ENCODE peak calls at places on chromosomes 1 and 21, in nine cellular contexts. One of them, this sample, is unnamed.

GRCh38 chr1:86435327-86435726 is 11.4 kb downstream of the CLCA2 start:
- DNase-seq in GM04504: no peak
- DNase-seq in amniotic epithelial cell: no peak
- DNase-seq in lung microvascular endothelial cell: no peak
- DNase-seq in stomach: no peak
- DNase-seq in left ventricle myocardium superior: no peak
- DNase-seq in Panc1: no peak
- DNase-seq in SK-N-SH: no peak
- DNase-seq in stimulated activated CD8-positive, alpha-beta memory T cell treated with anti-CD3 and anti-CD28 coated beads, Interleukin-4, amount 100 ng/mL, for 48 hours: no peak
- DNase-seq in this sample: no peak

GRCh38 chr1:243850368-243851128 is 505 bp upstream of the AKT3 start:
- DNase-seq in GM04504: peak; percentile 58
- DNase-seq in Panc1: no peak
- DNase-seq in amniotic epithelial cell: peak; percentile 67
- DNase-seq in stimulated activated CD8-positive, alpha-beta memory T cell treated with anti-CD3 and anti-CD28 coated beads, Interleukin-4, amount 100 ng/mL, for 48 hours: peak; percentile 83
- DNase-seq in SK-N-SH: peak; percentile 91
- DNase-seq in left ventricle myocardium superior: peak; percentile 87
- DNase-seq in stomach: peak; percentile 61
- DNase-seq in lung microvascular endothelial cell: peak; percentile 84
- DNase-seq in this sample: peak; percentile 71

GRCh38 chr1:213570487-213570886 is 417.3 kb upstream of the PROX1 start:
- DNase-seq in SK-N-SH: no peak
- DNase-seq in stimulated activated CD8-positive, alpha-beta memory T cell treated with anti-CD3 and anti-CD28 coated beads, Interleukin-4, amount 100 ng/mL, for 48 hours: no peak
- DNase-seq in stomach: no peak
- DNase-seq in GM04504: no peak
- DNase-seq in lung microvascular endothelial cell: no peak
- DNase-seq in Panc1: no peak
- DNase-seq in amniotic epithelial cell: no peak
- DNase-seq in left ventricle myocardium superior: no peak
- DNase-seq in this sample: no peak

GRCh38 chr1:116418091-116418830 is 45.2 kb downstream of the ATP1A1 start:
- DNase-seq in left ventricle myocardium superior: peak; percentile 91
- DNase-seq in Panc1: peak; percentile 10
- DNase-seq in lung microvascular endothelial cell: peak; percentile 71
- DNase-seq in GM04504: peak; percentile 50
- DNase-seq in SK-N-SH: peak; percentile 89
- DNase-seq in stimulated activated CD8-positive, alpha-beta memory T cell treated with anti-CD3 and anti-CD28 coated beads, Interleukin-4, amount 100 ng/mL, for 48 hours: peak; percentile 91
- DNase-seq in stomach: peak; percentile 85
- DNase-seq in amniotic epithelial cell: peak; percentile 72
- DNase-seq in this sample: peak; percentile 69

GRCh38 chr1:70497152-70497551 is 86.1 kb downstream of the CTH start:
- DNase-seq in Panc1: no peak
- DNase-seq in stimulated activated CD8-positive, alpha-beta memory T cell treated with anti-CD3 and anti-CD28 coated beads, Interleukin-4, amount 100 ng/mL, for 48 hours: no peak
- DNase-seq in left ventricle myocardium superior: no peak
- DNase-seq in GM04504: no peak
- DNase-seq in SK-N-SH: no peak
- DNase-seq in stomach: no peak
- DNase-seq in amniotic epithelial cell: no peak
- DNase-seq in lung microvascular endothelial cell: no peak
- DNase-seq in this sample: no peak

GRCh38 chr1:119288751-119289150 is 79.8 kb upstream of the HAO2 start:
- DNase-seq in amniotic epithelial cell: peak; percentile 76
- DNase-seq in GM04504: no peak
- DNase-seq in stomach: no peak
- DNase-seq in SK-N-SH: no peak
- DNase-seq in left ventricle myocardium superior: no peak
- DNase-seq in lung microvascular endothelial cell: no peak
- DNase-seq in stimulated activated CD8-positive, alpha-beta memory T cell treated with anti-CD3 and anti-CD28 coated beads, Interleukin-4, amount 100 ng/mL, for 48 hours: no peak
- DNase-seq in Panc1: no peak
- DNase-seq in this sample: no peak

GRCh38 chr1:154256666-154257065 is 15.8 kb upstream of the HAX1 start:
- DNase-seq in GM04504: no peak
- DNase-seq in lung microvascular endothelial cell: no peak
- DNase-seq in stimulated activated CD8-positive, alpha-beta memory T cell treated with anti-CD3 and anti-CD28 coated beads, Interleukin-4, amount 100 ng/mL, for 48 hours: no peak
- DNase-seq in amniotic epithelial cell: no peak
- DNase-seq in SK-N-SH: no peak
- DNase-seq in left ventricle myocardium superior: no peak
- DNase-seq in Panc1: no peak
- DNase-seq in stomach: no peak
- DNase-seq in this sample: no peak

GRCh38 chr1:160211010-160211790 is 6.0 kb downstream of the PEA15 start:
- DNase-seq in amniotic epithelial cell: no peak
- DNase-seq in lung microvascular endothelial cell: no peak
- DNase-seq in Panc1: no peak
- DNase-seq in stimulated activated CD8-positive, alpha-beta memory T cell treated with anti-CD3 and anti-CD28 coated beads, Interleukin-4, amount 100 ng/mL, for 48 hours: peak; percentile 11
- DNase-seq in GM04504: no peak
- DNase-seq in left ventricle myocardium superior: no peak
- DNase-seq in SK-N-SH: peak; percentile 44
- DNase-seq in stomach: no peak
- DNase-seq in this sample: no peak

GRCh38 chr1:29279896-29280779 is 43.8 kb downstream of the PTPRU start:
- DNase-seq in stomach: no peak
- DNase-seq in Panc1: no peak
- DNase-seq in lung microvascular endothelial cell: no peak
- DNase-seq in GM04504: no peak
- DNase-seq in SK-N-SH: no peak
- DNase-seq in stimulated activated CD8-positive, alpha-beta memory T cell treated with anti-CD3 and anti-CD28 coated beads, Interleukin-4, amount 100 ng/mL, for 48 hours: no peak
- DNase-seq in left ventricle myocardium superior: no peak
- DNase-seq in amniotic epithelial cell: no peak
- DNase-seq in this sample: no peak

GRCh38 chr1:96080925-96081324 is 640.7 kb upstream of the PTBP2 start:
- DNase-seq in stomach: no peak
- DNase-seq in GM04504: no peak
- DNase-seq in Panc1: no peak
- DNase-seq in lung microvascular endothelial cell: no peak
- DNase-seq in amniotic epithelial cell: peak; percentile 22
- DNase-seq in stimulated activated CD8-positive, alpha-beta memory T cell treated with anti-CD3 and anti-CD28 coated beads, Interleukin-4, amount 100 ng/mL, for 48 hours: no peak
- DNase-seq in left ventricle myocardium superior: no peak
- DNase-seq in SK-N-SH: no peak
- DNase-seq in this sample: no peak

GRCh38 chr1:221667504-221667903 is 74.4 kb downstream of the DUSP10 start:
- DNase-seq in stimulated activated CD8-positive, alpha-beta memory T cell treated with anti-CD3 and anti-CD28 coated beads, Interleukin-4, amount 100 ng/mL, for 48 hours: no peak
- DNase-seq in amniotic epithelial cell: peak; percentile 93
- DNase-seq in stomach: no peak
- DNase-seq in Panc1: no peak
- DNase-seq in GM04504: no peak
- DNase-seq in lung microvascular endothelial cell: no peak
- DNase-seq in SK-N-SH: no peak
- DNase-seq in left ventricle myocardium superior: no peak
- DNase-seq in this sample: peak; percentile 10

GRCh38 chr21:44723177-44724131 is 12.1 kb upstream of the TSPEAR start:
- DNase-seq in left ventricle myocardium superior: no peak
- DNase-seq in lung microvascular endothelial cell: no peak
- DNase-seq in Panc1: no peak
- DNase-seq in SK-N-SH: no peak
- DNase-seq in amniotic epithelial cell: peak; percentile 7
- DNase-seq in stomach: no peak
- DNase-seq in GM04504: no peak
- DNase-seq in stimulated activated CD8-positive, alpha-beta memory T cell treated with anti-CD3 and anti-CD28 coated beads, Interleukin-4, amount 100 ng/mL, for 48 hours: no peak
- DNase-seq in this sample: no peak

GRCh38 chr1:152515454-152515823 is 1.2 kb downstream of the CRCT1 start:
- DNase-seq in left ventricle myocardium superior: no peak
- DNase-seq in SK-N-SH: peak; percentile 37
- DNase-seq in Panc1: no peak
- DNase-seq in lung microvascular endothelial cell: peak; percentile 6
- DNase-seq in amniotic epithelial cell: no peak
- DNase-seq in GM04504: no peak
- DNase-seq in stimulated activated CD8-positive, alpha-beta memory T cell treated with anti-CD3 and anti-CD28 coated beads, Interleukin-4, amount 100 ng/mL, for 48 hours: no peak
- DNase-seq in stomach: no peak
- DNase-seq in this sample: no peak

GRCh38 chr1:68481041-68481440 is 15.8 kb downstream of the DEPDC1 start:
- DNase-seq in SK-N-SH: no peak
- DNase-seq in amniotic epithelial cell: peak; percentile 23
- DNase-seq in stomach: no peak
- DNase-seq in left ventricle myocardium superior: no peak
- DNase-seq in Panc1: no peak
- DNase-seq in stimulated activated CD8-positive, alpha-beta memory T cell treated with anti-CD3 and anti-CD28 coated beads, Interleukin-4, amount 100 ng/mL, for 48 hours: no peak
- DNase-seq in GM04504: no peak
- DNase-seq in lung microvascular endothelial cell: no peak
- DNase-seq in this sample: no peak

GRCh38 chr1:156053770-156054499 is at the start of gene UBQLN4:
- DNase-seq in stimulated activated CD8-positive, alpha-beta memory T cell treated with anti-CD3 and anti-CD28 coated beads, Interleukin-4, amount 100 ng/mL, for 48 hours: peak; percentile 87
- DNase-seq in Panc1: no peak
- DNase-seq in lung microvascular endothelial cell: peak; percentile 94
- DNase-seq in left ventricle myocardium superior: peak; percentile 92
- DNase-seq in GM04504: peak; percentile 72
- DNase-seq in SK-N-SH: peak; percentile 94
- DNase-seq in stomach: peak; percentile 91
- DNase-seq in amniotic epithelial cell: peak; percentile 84
- DNase-seq in this sample: peak; percentile 58

GRCh38 chr1:202858789-202859414 is 30.0 kb downstream of the RABIF start:
- DNase-seq in lung microvascular endothelial cell: no peak
- DNase-seq in Panc1: no peak
- DNase-seq in stimulated activated CD8-positive, alpha-beta memory T cell treated with anti-CD3 and anti-CD28 coated beads, Interleukin-4, amount 100 ng/mL, for 48 hours: no peak
- DNase-seq in stomach: no peak
- DNase-seq in left ventricle myocardium superior: peak; percentile 79
- DNase-seq in amniotic epithelial cell: no peak
- DNase-seq in GM04504: no peak
- DNase-seq in SK-N-SH: no peak
- DNase-seq in this sample: no peak

GRCh38 chr1:29145739-29146437 is 22.2 kb upstream of the TMEM200B start:
- DNase-seq in left ventricle myocardium superior: no peak
- DNase-seq in lung microvascular endothelial cell: no peak
- DNase-seq in stimulated activated CD8-positive, alpha-beta memory T cell treated with anti-CD3 and anti-CD28 coated beads, Interleukin-4, amount 100 ng/mL, for 48 hours: no peak
- DNase-seq in SK-N-SH: no peak
- DNase-seq in amniotic epithelial cell: peak; percentile 97
- DNase-seq in stomach: peak; percentile 20
- DNase-seq in GM04504: peak; percentile 90
- DNase-seq in Panc1: no peak
- DNase-seq in this sample: peak; percentile 45

GRCh38 chr1:170581041-170581440 is 49.1 kb downstream of the GORAB start:
- DNase-seq in SK-N-SH: no peak
- DNase-seq in amniotic epithelial cell: no peak
- DNase-seq in lung microvascular endothelial cell: no peak
- DNase-seq in Panc1: no peak
- DNase-seq in GM04504: no peak
- DNase-seq in stimulated activated CD8-positive, alpha-beta memory T cell treated with anti-CD3 and anti-CD28 coated beads, Interleukin-4, amount 100 ng/mL, for 48 hours: no peak
- DNase-seq in left ventricle myocardium superior: peak; percentile 31
- DNase-seq in stomach: no peak
- DNase-seq in this sample: no peak

GRCh38 chr1:185636848-185637247 is 97.3 kb upstream of the HMCN1 start:
- DNase-seq in amniotic epithelial cell: no peak
- DNase-seq in GM04504: no peak
- DNase-seq in stimulated activated CD8-positive, alpha-beta memory T cell treated with anti-CD3 and anti-CD28 coated beads, Interleukin-4, amount 100 ng/mL, for 48 hours: peak; percentile 41
- DNase-seq in SK-N-SH: no peak
- DNase-seq in Panc1: no peak
- DNase-seq in lung microvascular endothelial cell: no peak
- DNase-seq in left ventricle myocardium superior: no peak
- DNase-seq in stomach: no peak
- DNase-seq in this sample: no peak

GRCh38 chr1:196209265-196209664 is 399.0 kb downstream of the KCNT2 start:
- DNase-seq in Panc1: no peak
- DNase-seq in lung microvascular endothelial cell: no peak
- DNase-seq in stomach: no peak
- DNase-seq in GM04504: no peak
- DNase-seq in SK-N-SH: no peak
- DNase-seq in left ventricle myocardium superior: no peak
- DNase-seq in amniotic epithelial cell: no peak
- DNase-seq in stimulated activated CD8-positive, alpha-beta memory T cell treated with anti-CD3 and anti-CD28 coated beads, Interleukin-4, amount 100 ng/mL, for 48 hours: no peak
- DNase-seq in this sample: no peak

GRCh38 chr21:16573581-16573980 is 843.8 kb downstream of the USP25 start:
- DNase-seq in stimulated activated CD8-positive, alpha-beta memory T cell treated with anti-CD3 and anti-CD28 coated beads, Interleukin-4, amount 100 ng/mL, for 48 hours: no peak
- DNase-seq in SK-N-SH: no peak
- DNase-seq in stomach: no peak
- DNase-seq in Panc1: no peak
- DNase-seq in GM04504: no peak
- DNase-seq in amniotic epithelial cell: peak; percentile 62
- DNase-seq in left ventricle myocardium superior: no peak
- DNase-seq in lung microvascular endothelial cell: peak; percentile 24
- DNase-seq in this sample: no peak

GRCh38 chr1:188782220-188782841 is 1695.3 kb downstream of the BRINP3 start:
- DNase-seq in SK-N-SH: peak; percentile 42
- DNase-seq in GM04504: no peak
- DNase-seq in lung microvascular endothelial cell: peak; percentile 46
- DNase-seq in left ventricle myocardium superior: no peak
- DNase-seq in stimulated activated CD8-positive, alpha-beta memory T cell treated with anti-CD3 and anti-CD28 coated beads, Interleukin-4, amount 100 ng/mL, for 48 hours: no peak
- DNase-seq in stomach: no peak
- DNase-seq in Panc1: peak; percentile 12
- DNase-seq in amniotic epithelial cell: peak; percentile 66
- DNase-seq in this sample: peak; percentile 46

GRCh38 chr1:226287587-226287986 is 21.4 kb downstream of the LIN9 start:
- DNase-seq in left ventricle myocardium superior: no peak
- DNase-seq in lung microvascular endothelial cell: no peak
- DNase-seq in Panc1: no peak
- DNase-seq in stimulated activated CD8-positive, alpha-beta memory T cell treated with anti-CD3 and anti-CD28 coated beads, Interleukin-4, amount 100 ng/mL, for 48 hours: no peak
- DNase-seq in SK-N-SH: no peak
- DNase-seq in stomach: no peak
- DNase-seq in GM04504: no peak
- DNase-seq in amniotic epithelial cell: peak; percentile 18
- DNase-seq in this sample: no peak

GRCh38 chr1:1787206-1787605 is 8.9 kb upstream of the NADK start:
- DNase-seq in stimulated activated CD8-positive, alpha-beta memory T cell treated with anti-CD3 and anti-CD28 coated beads, Interleukin-4, amount 100 ng/mL, for 48 hours: no peak
- DNase-seq in stomach: no peak
- DNase-seq in GM04504: no peak
- DNase-seq in left ventricle myocardium superior: no peak
- DNase-seq in lung microvascular endothelial cell: no peak
- DNase-seq in Panc1: no peak
- DNase-seq in SK-N-SH: no peak
- DNase-seq in amniotic epithelial cell: no peak
- DNase-seq in this sample: no peak

GRCh38 chr21:26366781-26367180 is 196.2 kb upstream of the APP start:
- DNase-seq in Panc1: no peak
- DNase-seq in SK-N-SH: no peak
- DNase-seq in lung microvascular endothelial cell: no peak
- DNase-seq in left ventricle myocardium superior: no peak
- DNase-seq in stomach: no peak
- DNase-seq in GM04504: peak; percentile 10
- DNase-seq in amniotic epithelial cell: no peak
- DNase-seq in stimulated activated CD8-positive, alpha-beta memory T cell treated with anti-CD3 and anti-CD28 coated beads, Interleukin-4, amount 100 ng/mL, for 48 hours: no peak
- DNase-seq in this sample: no peak

GRCh38 chr1:151158311-151158710 is 1.9 kb downstream of the TNFAIP8L2 start:
- DNase-seq in SK-N-SH: no peak
- DNase-seq in lung microvascular endothelial cell: no peak
- DNase-seq in left ventricle myocardium superior: no peak
- DNase-seq in stimulated activated CD8-positive, alpha-beta memory T cell treated with anti-CD3 and anti-CD28 coated beads, Interleukin-4, amount 100 ng/mL, for 48 hours: peak; percentile 79
- DNase-seq in GM04504: no peak
- DNase-seq in Panc1: no peak
- DNase-seq in amniotic epithelial cell: no peak
- DNase-seq in stomach: no peak
- DNase-seq in this sample: no peak

GRCh38 chr1:40637617-40638016 is 27.9 kb downstream of the RIMS3 start:
- DNase-seq in left ventricle myocardium superior: no peak
- DNase-seq in stomach: no peak
- DNase-seq in SK-N-SH: no peak
- DNase-seq in GM04504: no peak
- DNase-seq in amniotic epithelial cell: no peak
- DNase-seq in stimulated activated CD8-positive, alpha-beta memory T cell treated with anti-CD3 and anti-CD28 coated beads, Interleukin-4, amount 100 ng/mL, for 48 hours: no peak
- DNase-seq in Panc1: no peak
- DNase-seq in lung microvascular endothelial cell: no peak
- DNase-seq in this sample: no peak

GRCh38 chr1:231385118-231385748 is 36.9 kb downstream of the EGLN1 start:
- DNase-seq in stomach: no peak
- DNase-seq in amniotic epithelial cell: no peak
- DNase-seq in GM04504: no peak
- DNase-seq in SK-N-SH: no peak
- DNase-seq in left ventricle myocardium superior: no peak
- DNase-seq in lung microvascular endothelial cell: no peak
- DNase-seq in stimulated activated CD8-positive, alpha-beta memory T cell treated with anti-CD3 and anti-CD28 coated beads, Interleukin-4, amount 100 ng/mL, for 48 hours: no peak
- DNase-seq in Panc1: no peak
- DNase-seq in this sample: peak; percentile 11

GRCh38 chr1:202274611-202275010 is 67.1 kb downstream of the UBE2T start:
- DNase-seq in Panc1: no peak
- DNase-seq in GM04504: no peak
- DNase-seq in SK-N-SH: no peak
- DNase-seq in stomach: peak; percentile 31
- DNase-seq in left ventricle myocardium superior: peak; percentile 53
- DNase-seq in stimulated activated CD8-positive, alpha-beta memory T cell treated with anti-CD3 and anti-CD28 coated beads, Interleukin-4, amount 100 ng/mL, for 48 hours: peak; percentile 69
- DNase-seq in lung microvascular endothelial cell: peak; percentile 75
- DNase-seq in amniotic epithelial cell: peak; percentile 38
- DNase-seq in this sample: peak; percentile 24

This sample was measured in PC-9.